ENCODE peak calls at places on chromosomes 2 and 18, in four cellular contexts. One of them, this sample, is unnamed.

GRCh38 chr2:119263656-119264055 is 40.0 kb downstream of the STEAP3 start:
- DNase-seq in K562: no peak
- DNase-seq in HL-60: peak; percentile 68
- DNase-seq in GM12878: no peak
- DNase-seq in this sample: no peak

GRCh38 chr2:73033142-73033765 is 38.3 kb downstream of the SFXN5 start:
- DNase-seq in GM12878: no peak
- DNase-seq in HL-60: no peak
- DNase-seq in K562: no peak
- DNase-seq in this sample: no peak

GRCh38 chr2:101550555-101550954 is 75.6 kb upstream of the RFX8 start:
- DNase-seq in HL-60: no peak
- DNase-seq in GM12878: no peak
- DNase-seq in K562: no peak
- DNase-seq in this sample: no peak

GRCh38 chr2:28697602-28698149 is 54.0 kb upstream of the PPP1CB start:
- DNase-seq in HL-60: no peak
- DNase-seq in GM12878: no peak
- DNase-seq in K562: no peak
- DNase-seq in this sample: no peak

GRCh38 chr2:60741588-60741987 is 14.5 kb upstream of the PAPOLG start:
- DNase-seq in HL-60: no peak
- DNase-seq in GM12878: no peak
- DNase-seq in K562: no peak
- DNase-seq in this sample: no peak

GRCh38 chr2:63544017-63544627 is 44.2 kb downstream of the WDPCP start:
- DNase-seq in HL-60: no peak
- DNase-seq in K562: no peak
- DNase-seq in GM12878: no peak
- DNase-seq in this sample: no peak

GRCh38 chr2:62038980-62039771 is 133.7 kb downstream of the COMMD1 start:
- DNase-seq in HL-60: peak; percentile 93
- DNase-seq in GM12878: peak; percentile 98
- DNase-seq in K562: no peak
- DNase-seq in this sample: peak; percentile 55

GRCh38 chr2:222915092-222915957 is 54.5 kb downstream of the ACSL3 start:
- DNase-seq in HL-60: no peak
- DNase-seq in K562: no peak
- DNase-seq in GM12878: no peak
- DNase-seq in this sample: no peak

GRCh38 chr2:239880396-239880795 is 144.7 kb downstream of the NDUFA10 start:
- DNase-seq in GM12878: no peak
- DNase-seq in K562: no peak
- DNase-seq in HL-60: no peak
- DNase-seq in this sample: no peak

GRCh38 chr18:74264303-74265020 is 27.3 kb downstream of the CYB5A start:
- DNase-seq in K562: no peak
- DNase-seq in GM12878: peak; percentile 47
- DNase-seq in HL-60: no peak
- DNase-seq in this sample: no peak

GRCh38 chr2:68901199-68901515 is 30.0 kb upstream of the BMP10 start:
- DNase-seq in K562: no peak
- DNase-seq in HL-60: no peak
- DNase-seq in GM12878: no peak
- DNase-seq in this sample: no peak

GRCh38 chr2:61632276-61633169 is 94.4 kb upstream of the XPO1 start:
- DNase-seq in K562: no peak
- DNase-seq in GM12878: no peak
- DNase-seq in HL-60: no peak
- DNase-seq in this sample: no peak

DNA sequence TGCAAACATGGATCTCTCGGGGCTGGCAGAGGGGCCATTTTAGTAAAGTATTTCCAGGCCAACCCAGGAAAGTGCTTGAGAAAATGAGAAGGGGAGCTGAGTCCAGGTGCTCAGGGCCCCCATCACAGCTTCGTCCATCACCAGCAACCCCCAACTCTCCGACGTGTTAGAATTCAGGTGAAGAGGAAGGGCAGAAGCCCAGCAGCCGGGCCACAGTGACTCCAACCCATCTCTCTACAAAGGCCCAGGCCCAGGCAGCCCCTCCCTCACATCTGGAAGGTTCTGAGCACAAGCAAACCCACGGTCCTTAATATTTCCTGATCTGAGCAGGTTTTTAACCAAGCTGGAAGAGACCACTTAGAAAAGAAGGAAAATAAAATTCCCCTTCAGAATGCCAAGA is 34.7 kb upstream of the COL6A3 start:
- DNase-seq in GM12878: no peak
- DNase-seq in K562: no peak
- DNase-seq in HL-60: no peak
- DNase-seq in this sample: no peak
- TF ChIP-seq SPI1 in GM12878: no peak
- TF ChIP-seq SPI1 in K562: no peak
- TF ChIP-seq SPI1 in HL-60: no peak
- TF ChIP-seq SPI1 in this sample: no peak

GRCh38 chr18:8462651-8463185 is 146.5 kb upstream of the RAB12 start:
- DNase-seq in GM12878: no peak
- DNase-seq in HL-60: no peak
- DNase-seq in K562: no peak
- DNase-seq in this sample: no peak

GRCh38 chr18:8458546-8459215 is 150.6 kb upstream of the RAB12 start:
- DNase-seq in GM12878: no peak
- DNase-seq in HL-60: no peak
- DNase-seq in K562: no peak
- DNase-seq in this sample: no peak

GRCh38 chr18:8455661-8456614 is 153.3 kb upstream of the RAB12 start:
- DNase-seq in GM12878: no peak
- DNase-seq in HL-60: no peak
- DNase-seq in K562: no peak
- DNase-seq in this sample: no peak

GRCh38 chr18:8460748-8461147 is 148.5 kb upstream of the RAB12 start:
- DNase-seq in GM12878: no peak
- DNase-seq in K562: no peak
- DNase-seq in HL-60: no peak
- DNase-seq in this sample: no peak

DNA sequence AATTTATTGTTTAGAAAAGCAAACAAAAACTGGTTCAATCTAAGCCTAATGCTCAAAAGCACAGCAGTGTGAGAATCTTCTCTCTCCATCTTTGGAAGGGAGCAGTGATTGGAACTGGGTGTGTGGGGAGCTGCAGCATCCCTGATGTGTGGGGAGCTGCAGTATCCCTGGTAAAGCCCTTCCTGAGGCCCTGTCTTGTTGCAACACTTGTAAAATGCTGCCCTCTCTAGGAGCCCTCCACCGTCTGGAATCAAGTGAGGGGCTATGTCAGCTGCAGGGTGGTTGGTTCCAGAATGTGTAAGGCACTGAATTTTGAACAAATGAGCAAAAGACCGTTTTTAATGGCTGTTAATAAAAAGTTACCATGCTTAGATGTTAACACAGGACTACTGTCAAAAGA is 147.7 kb upstream of the RAB12 start:
- DNase-seq in K562: no peak
- DNase-seq in HL-60: no peak
- DNase-seq in GM12878: no peak
- DNase-seq in this sample: no peak
- TF ChIP-seq SPI1 in K562: no peak
- TF ChIP-seq SPI1 in HL-60: no peak
- TF ChIP-seq SPI1 in GM12878: no peak
- TF ChIP-seq SPI1 in this sample: no peak

GRCh38 chr18:48227206-48227605 is 182.0 kb downstream of the ZBTB7C start:
- DNase-seq in GM12878: no peak
- DNase-seq in HL-60: no peak
- DNase-seq in K562: no peak
- DNase-seq in this sample: no peak
- TF ChIP-seq SPI1 in GM12878: no peak
- TF ChIP-seq SPI1 in HL-60: no peak
- TF ChIP-seq SPI1 in K562: no peak
- TF ChIP-seq SPI1 in this sample: no peak

GRCh38 chr2:1863386-1863785 is 119.1 kb upstream of the PXDN start:
- DNase-seq in HL-60: no peak
- DNase-seq in K562: no peak
- DNase-seq in GM12878: no peak
- DNase-seq in this sample: no peak

GRCh38 chr2:1860931-1861330 is 116.6 kb upstream of the PXDN start:
- DNase-seq in HL-60: no peak
- DNase-seq in GM12878: no peak
- DNase-seq in K562: no peak
- DNase-seq in this sample: no peak

GRCh38 chr2:1864301-1864980 is 120.1 kb upstream of the PXDN start:
- DNase-seq in K562: no peak
- DNase-seq in HL-60: no peak
- DNase-seq in GM12878: no peak
- DNase-seq in this sample: no peak

GRCh38 chr2:1863861-1864260 is 119.5 kb upstream of the PXDN start:
- DNase-seq in K562: no peak
- DNase-seq in GM12878: no peak
- DNase-seq in HL-60: no peak
- DNase-seq in this sample: no peak

DNA sequence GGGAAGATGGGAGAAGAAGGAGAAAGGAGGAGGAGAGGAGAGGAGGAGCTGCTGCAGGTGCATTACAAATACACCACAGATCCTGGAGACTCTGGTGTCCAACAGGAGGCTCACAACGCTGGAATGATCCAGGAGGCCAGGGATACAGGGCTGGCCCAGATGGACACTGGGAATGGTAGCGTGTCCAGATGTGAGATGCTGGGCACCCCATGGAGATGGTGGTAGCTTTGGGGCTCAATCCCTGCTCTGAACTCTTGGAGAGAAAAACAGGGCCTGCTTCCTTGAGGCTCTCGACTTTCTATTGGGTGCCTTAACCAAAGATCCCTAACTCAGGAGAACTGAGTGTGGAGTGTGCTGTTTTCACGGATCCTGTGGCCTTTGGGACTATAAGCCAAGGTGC is 118.6 kb upstream of the PXDN start:
- DNase-seq in K562: no peak
- DNase-seq in GM12878: no peak
- DNase-seq in HL-60: no peak
- DNase-seq in this sample: no peak
- TF ChIP-seq SPI1 in K562: no peak
- TF ChIP-seq SPI1 in GM12878: no peak
- TF ChIP-seq SPI1 in HL-60: no peak
- TF ChIP-seq SPI1 in this sample: no peak

DNA sequence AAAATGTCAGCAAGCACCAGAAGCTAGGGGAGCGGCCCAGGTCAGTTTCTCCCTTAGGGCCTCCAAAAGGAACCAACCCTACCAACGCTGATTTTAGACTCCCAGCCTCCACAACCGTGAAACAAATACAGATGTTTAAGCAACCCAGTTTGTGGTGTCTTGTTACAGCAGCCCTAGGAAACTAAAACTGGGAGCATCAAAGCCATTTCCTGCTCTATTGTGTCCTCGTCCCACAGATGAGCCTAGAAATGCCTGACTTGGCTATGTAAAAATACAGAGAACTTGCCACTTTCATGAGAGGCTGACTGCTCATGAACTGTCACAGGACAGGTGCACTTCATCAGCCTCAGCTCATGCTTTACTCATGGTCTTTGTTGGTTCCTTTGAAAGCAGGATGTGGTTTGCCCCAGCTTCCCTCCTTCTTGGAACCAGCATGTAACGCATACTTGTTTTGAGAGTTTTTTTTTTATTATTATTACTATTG is 97.6 kb upstream of the SLC39A10 start:
- DNase-seq in HL-60: peak; percentile 42
- DNase-seq in K562: no peak
- DNase-seq in GM12878: peak; percentile 99
- DNase-seq in this sample: peak; percentile 32
- TF ChIP-seq SPI1 in HL-60: peak; percentile 32
- TF ChIP-seq SPI1 in K562: no peak
- TF ChIP-seq SPI1 in GM12878: peak; percentile 55
- TF ChIP-seq SPI1 in this sample: peak; percentile 64

DNA sequence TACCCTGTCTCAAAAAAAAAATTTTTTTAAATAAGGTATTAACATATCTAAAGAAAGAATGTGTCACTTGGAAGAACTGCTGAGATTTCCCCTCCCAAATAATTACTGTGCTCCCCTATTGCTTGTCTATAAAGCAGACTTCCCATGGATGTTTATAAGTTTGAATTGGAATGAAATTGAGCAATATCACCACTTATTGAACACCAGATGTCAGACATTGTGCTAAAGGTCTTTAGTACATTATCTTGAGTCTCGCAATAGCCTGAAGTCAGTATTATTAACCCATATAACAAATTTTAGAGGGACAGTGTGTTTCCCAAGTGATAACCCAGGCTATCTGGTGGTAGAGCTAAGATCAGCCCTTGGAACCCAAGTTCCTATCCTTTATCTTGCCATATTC is 102.9 kb upstream of the MSH2 start:
- DNase-seq in HL-60: no peak
- DNase-seq in GM12878: no peak
- DNase-seq in K562: no peak
- DNase-seq in this sample: no peak
- TF ChIP-seq SPI1 in HL-60: no peak
- TF ChIP-seq SPI1 in GM12878: no peak
- TF ChIP-seq SPI1 in K562: no peak
- TF ChIP-seq SPI1 in this sample: no peak

GRCh38 chr2:241942416-241943208 is 73.1 kb downstream of the RTP5 start:
- DNase-seq in K562: no peak
- DNase-seq in HL-60: no peak
- DNase-seq in GM12878: no peak
- DNase-seq in this sample: no peak
- TF ChIP-seq SPI1 in K562: no peak
- TF ChIP-seq SPI1 in HL-60: no peak
- TF ChIP-seq SPI1 in GM12878: no peak
- TF ChIP-seq SPI1 in this sample: no peak

DNA sequence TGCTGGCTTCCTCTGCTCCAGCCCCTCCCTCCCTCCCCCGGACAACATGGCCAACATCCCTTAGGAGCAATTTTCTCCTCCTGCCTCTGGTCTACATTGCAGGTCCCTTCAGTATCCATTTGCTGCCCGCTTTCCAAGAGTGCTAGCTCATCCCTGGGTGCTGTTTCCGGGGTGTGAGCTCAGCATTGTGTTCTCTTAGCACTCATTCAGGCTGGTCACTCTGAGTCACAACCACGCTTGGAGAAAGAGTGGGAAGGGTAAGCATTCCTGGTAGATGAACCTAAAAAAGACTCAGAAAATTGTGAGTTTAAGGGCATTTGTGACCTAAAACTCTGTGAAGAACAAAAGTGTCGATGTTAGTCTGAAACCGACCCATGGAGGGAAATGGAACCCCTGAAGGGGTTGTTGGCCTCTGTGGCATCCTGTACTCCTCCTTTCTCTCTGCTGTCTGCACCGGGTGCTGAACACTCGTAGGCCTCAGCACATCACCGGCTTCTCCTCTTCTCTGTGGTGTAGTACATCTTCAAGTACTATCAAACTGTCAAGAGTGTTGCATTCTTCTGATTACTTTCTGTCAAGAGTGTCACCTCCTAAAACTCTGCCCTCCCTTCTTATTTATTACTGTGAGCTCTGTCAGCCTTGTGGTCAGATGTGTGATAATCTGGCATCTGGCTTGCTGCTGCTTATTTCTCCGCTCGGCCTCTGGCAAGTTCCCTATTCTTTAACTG is 73.0 kb downstream of the CTNNA2 start:
- DNase-seq in K562: no peak
- DNase-seq in GM12878: no peak
- DNase-seq in HL-60: no peak
- DNase-seq in this sample: no peak
- TF ChIP-seq SPI1 in K562: no peak
- TF ChIP-seq SPI1 in GM12878: no peak
- TF ChIP-seq SPI1 in HL-60: no peak
- TF ChIP-seq SPI1 in this sample: no peak

GRCh38 chr2:235218486-235218907 is 266.7 kb downstream of the SH3BP4 start:
- DNase-seq in GM12878: no peak
- DNase-seq in K562: no peak
- DNase-seq in HL-60: no peak
- DNase-seq in this sample: no peak
- TF ChIP-seq SPI1 in GM12878: no peak
- TF ChIP-seq SPI1 in K562: no peak
- TF ChIP-seq SPI1 in HL-60: no peak
- TF ChIP-seq SPI1 in this sample: no peak